ENCODE peak calls at places on chromosomes 6 and 20, in four cellular contexts. C is kidney epithelial cell, Q is suprapubic skin, N is thoracic aorta. K is an unnamed sample.

GRCh38 chr6:111591901-111592461 is 13.7 kb downstream of the TRAF3IP2 start:
- DNase-seq in Q (no peak), C (no peak), N (no peak), K (no peak)

GRCh38 chr6:107491059-107491609 is 1.2 kb downstream of the SOBP start:
- DNase-seq in C (no peak), Q (peak), N (no peak), K (peak)

GRCh38 chr20:7596541-7596940 is 343.7 kb downstream of the HAO1 start:
- DNase-seq in C (no peak), N (no peak), Q (no peak), K (no peak)

GRCh38 chr6:161029195-161029809 is 37.7 kb downstream of the MAP3K4 start:
- DNase-seq in C (no peak), N (no peak), Q (no peak), K (no peak)

GRCh38 chr20:59938696-59939051 is 1.4 kb downstream of the PPP1R3D start:
- DNase-seq in C (no peak), Q (peak), N (no peak), K (no peak)

GRCh38 chr6:4084444-4085328 is 5.7 kb upstream of the FAM217A start:
- DNase-seq in Q (no peak), N (no peak), C (no peak), K (no peak)

GRCh38 chr20:31740208-31740607 is 1.1 kb downstream of the TPX2 start:
- DNase-seq in C (no peak), Q (no peak), N (no peak), K (no peak)

GRCh38 chr6:138430361-138431145 is 26.5 kb downstream of the HEBP2 start:
- DNase-seq in N (no peak), C (no peak), Q (no peak), K (no peak)

GRCh38 chr20:22921595-22922421 is 113.3 kb upstream of the SSTR4 start:
- DNase-seq in C (peak), Q (no peak), N (no peak), K (no peak)

GRCh38 chr20:17177341-17177740 is 49.5 kb upstream of the PCSK2 start:
- DNase-seq in N (no peak), Q (no peak), C (no peak), K (no peak)

GRCh38 chr6:20826378-20826777 is 292.1 kb downstream of the CDKAL1 start:
- DNase-seq in Q (no peak), N (no peak), C (no peak), K (no peak)

GRCh38 chr6:93412452-93412851 is 6.9 kb downstream of the EPHA7 start:
- DNase-seq in C (no peak), Q (no peak), N (no peak), K (no peak)

GRCh38 chr6:169269180-169270076 is 15.8 kb upstream of the THBS2 start:
- DNase-seq in N (no peak), Q (no peak), C (no peak), K (no peak)

GRCh38 chr20:40970218-40970617 is 58.4 kb upstream of the TOP1 start:
- DNase-seq in C (no peak), Q (no peak), N (no peak), K (peak)

GRCh38 chr6:134623391-134623790 is 305.5 kb upstream of the SGK1 start:
- DNase-seq in Q (no peak), C (no peak), N (no peak), K (no peak)

GRCh38 chr6:28747631-28748157 is 176.1 kb downstream of the TRIM27 start:
- DNase-seq in Q (no peak), N (no peak), C (no peak), K (no peak)

GRCh38 chr20:59207235-59207634 is 43.6 kb downstream of the ZNF831 start:
- DNase-seq in C (no peak), N (no peak), Q (no peak), K (no peak)

GRCh38 chr6:56556751-56557540 is 85.7 kb downstream of the DST start:
- DNase-seq in N (no peak), C (no peak), Q (no peak), K (no peak)

GRCh38 chr6:73236147-73236750 is 11.0 kb upstream of the KHDC1L start:
- DNase-seq in Q (no peak), C (no peak), N (no peak), K (no peak)

GRCh38 chr6:35016417-35017221 is 124.5 kb downstream of the TCP11 start:
- DNase-seq in C (no peak), Q (no peak), N (peak), K (peak)

GRCh38 chr6:16635810-16636602 is 125.3 kb downstream of the ATXN1 start:
- DNase-seq in Q (no peak), C (peak), N (no peak), K (no peak)

GRCh38 chr6:28864321-28864923 is 59.4 kb downstream of the TRIM27 start:
- DNase-seq in N (no peak), Q (no peak), C (no peak), K (no peak)

GRCh38 chr20:40749985-40750506 is 61.0 kb upstream of the MAFB start:
- DNase-seq in C (no peak), N (no peak), Q (no peak), K (peak)

GRCh38 chr6:7650876-7651275 is 60.9 kb downstream of the SNRNP48 start:
- DNase-seq in Q (no peak), N (no peak), C (no peak), K (no peak)

GRCh38 chr6:69337301-69337700 is 459.5 kb downstream of the LMBRD1 start:
- DNase-seq in Q (no peak), N (no peak), C (no peak), K (no peak)

GRCh38 chr20:309841-310644 is 12.7 kb downstream of the ZCCHC3 start:
- DNase-seq in Q (peak), N (peak), C (peak), K (peak)

GRCh38 chr6:25472314-25472713 is 179.7 kb upstream of the SCGN start:
- DNase-seq in C (no peak), N (no peak), Q (no peak), K (no peak)
- TF ChIP-seq CTCF in C (peak), N (peak), Q (peak), K (no peak)

DNA sequence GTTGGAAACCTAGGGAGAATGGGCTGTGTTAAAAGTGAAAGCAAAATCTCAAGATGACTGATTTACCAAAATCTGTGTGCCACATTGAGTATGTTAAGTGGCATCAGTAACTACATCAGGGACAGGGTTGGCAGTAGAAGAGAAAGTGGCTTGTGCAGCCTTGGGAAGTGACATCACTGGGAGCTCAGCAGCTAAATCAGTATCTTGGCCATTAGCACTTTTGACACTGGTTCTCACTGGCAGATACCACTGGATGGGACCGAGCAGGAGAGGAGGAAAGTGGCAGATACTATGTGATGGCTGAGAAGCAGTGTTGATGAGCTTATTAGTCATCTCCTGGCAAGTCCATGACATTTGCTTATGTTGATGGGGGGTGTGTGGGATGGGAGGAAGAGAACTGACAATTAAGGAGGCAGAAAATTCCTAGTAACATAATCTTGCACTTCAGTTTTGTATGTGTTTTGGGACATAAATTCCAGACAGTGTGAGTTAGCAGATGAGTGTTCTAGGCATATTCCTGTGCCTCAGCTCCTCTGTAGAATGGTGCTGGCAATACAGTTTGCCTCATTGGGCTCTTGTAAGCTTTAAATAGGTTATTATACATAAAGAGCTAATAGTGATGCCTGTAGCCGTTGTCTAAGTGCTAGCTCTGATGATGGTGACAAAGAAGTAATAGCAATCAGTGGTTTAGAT is 322.3 kb downstream of the SOX4 start:
- DNase-seq in Q (no peak), N (no peak), C (no peak), K (no peak)
- H3K4me3 ChIP-seq in Q (no peak), N (peak), C (no peak), K (peak)

GRCh38 chr6:146149770-146150169 is 120.9 kb downstream of the GRM1 start:
- DNase-seq in C (peak), N (no peak), Q (no peak), K (no peak)
- TF ChIP-seq CTCF in C (no peak), N (no peak), Q (no peak), K (no peak)

DNA sequence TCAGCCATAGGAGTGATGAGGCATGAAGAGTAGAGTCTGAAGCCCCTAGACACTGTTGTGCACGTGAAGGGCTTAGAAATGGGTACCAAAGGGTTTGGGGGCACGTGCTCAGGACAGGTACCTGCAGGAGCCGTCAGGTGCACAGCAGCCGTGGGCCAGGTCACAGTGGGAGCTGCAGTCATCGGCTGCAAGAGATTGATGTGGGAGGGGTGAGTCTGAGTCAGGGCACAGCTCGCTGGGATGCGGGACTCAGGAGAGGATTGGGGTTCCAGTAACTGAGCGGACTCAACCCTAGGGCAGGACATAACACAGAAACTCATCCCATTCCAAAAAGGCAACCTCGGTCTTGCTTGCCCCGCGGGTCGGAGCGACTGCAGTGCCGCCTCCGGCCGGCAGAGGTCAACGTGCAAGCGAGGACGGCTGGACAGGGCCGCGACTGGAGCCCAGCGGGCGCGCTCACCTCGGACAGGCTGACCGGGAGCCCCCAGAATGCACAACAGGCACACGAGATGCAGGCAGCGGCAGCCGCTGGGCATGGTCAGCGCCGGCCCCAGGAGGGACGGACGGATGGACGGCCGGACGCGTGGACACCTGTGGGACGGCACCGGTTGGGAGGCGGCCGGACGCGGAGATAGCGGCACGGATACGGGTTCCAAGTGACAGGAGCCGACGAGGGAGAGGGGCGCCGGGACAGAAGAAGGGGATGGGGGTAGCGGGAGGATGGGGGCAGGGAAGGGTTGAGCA is 886 bp downstream of the DLK2 start:
- DNase-seq in Q (peak), N (peak), C (peak), K (peak)
- H3K4me3 ChIP-seq in Q (peak), N (peak), C (peak), K (peak)

GRCh38 chr6:147347179-147347881 is 143.1 kb downstream of the STXBP5 start:
- DNase-seq in C (no peak), Q (no peak), N (no peak), K (no peak)

GRCh38 chr6:147345902-147346301 is 141.7 kb downstream of the STXBP5 start:
- DNase-seq in Q (no peak), N (no peak), C (no peak), K (no peak)

GRCh38 chr6:147347882-147348214 is 143.6 kb downstream of the STXBP5 start:
- DNase-seq in N (no peak), C (no peak), Q (no peak), K (no peak)
- TF ChIP-seq CTCF in N (no peak), C (no peak), Q (no peak), K (no peak)

GRCh38 chr6:27544612-27545260 is 71.8 kb upstream of the ZNF184 start:
- DNase-seq in N (no peak), C (no peak), Q (no peak), K (no peak)
- H3K4me3 ChIP-seq in N (peak), C (peak), Q (peak), K (no peak)

GRCh38 chr6:157157228-157157627 is 166.1 kb downstream of the TMEM242 start:
- DNase-seq in N (no peak), C (no peak), Q (no peak), K (no peak)

GRCh38 chr6:157159339-157159738 is 164.0 kb downstream of the TMEM242 start:
- DNase-seq in C (no peak), N (no peak), Q (no peak), K (no peak)

GRCh38 chr6:157158456-157158855 is 164.9 kb downstream of the TMEM242 start:
- DNase-seq in Q (no peak), C (no peak), N (no peak), K (no peak)

GRCh38 chr6:157161912-157162311 is 161.4 kb downstream of the TMEM242 start:
- DNase-seq in Q (no peak), C (no peak), N (no peak), K (no peak)

GRCh38 chr6:157158897-157159296 is 164.4 kb downstream of the TMEM242 start:
- DNase-seq in Q (no peak), N (no peak), C (no peak), K (no peak)
- TF ChIP-seq CTCF in Q (no peak), N (no peak), C (no peak), K (no peak)

GRCh38 chr6:106087548-106088325 is 1.6 kb downstream of the PRDM1 start:
- DNase-seq in Q (no peak), N (no peak), C (peak), K (no peak)
- H3K4me3 ChIP-seq in Q (peak), N (peak), C (peak), K (no peak)

DNA sequence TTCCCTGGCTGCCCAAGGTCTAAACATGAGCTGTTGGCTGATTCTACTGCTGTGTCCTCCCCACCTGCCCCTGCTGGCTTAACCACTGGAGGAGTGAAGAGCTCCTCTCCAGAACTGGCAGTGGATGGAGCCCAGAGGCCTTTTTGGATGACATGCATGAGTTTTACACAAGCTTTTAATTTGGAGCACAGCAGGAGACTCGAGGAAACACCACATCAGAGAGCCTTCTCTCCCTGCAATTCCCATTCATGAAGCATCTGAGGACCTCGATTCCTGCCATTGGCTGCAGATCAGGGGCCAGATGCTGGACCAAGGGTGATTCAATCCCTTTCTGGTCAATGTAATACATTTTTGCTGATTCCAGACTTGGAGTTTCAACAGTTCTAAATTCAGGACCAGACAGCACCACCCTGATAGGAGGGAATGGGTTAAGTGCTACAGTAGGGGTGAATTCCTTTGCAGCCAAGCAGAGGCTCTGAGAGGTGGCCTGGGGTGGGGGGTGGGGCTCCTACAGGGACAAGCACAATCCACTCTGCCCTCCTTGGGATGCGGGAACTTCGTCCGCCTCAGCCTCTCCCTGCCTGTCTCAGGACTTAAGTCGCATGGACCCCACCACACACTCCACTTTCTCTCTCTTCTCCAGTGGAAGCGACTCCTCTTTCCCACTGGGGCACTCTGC is 600 bp upstream of the PSORS1C1 start:
- DNase-seq in N (no peak), C (no peak), Q (no peak), K (no peak)
- TF ChIP-seq CTCF in N (no peak), C (no peak), Q (no peak), K (no peak)